ENCODE peak calls at places on chromosome 1, in four cellular contexts. B is A549, F is K562, S is WTC11. U is an unnamed sample.

GRCh38 chr1:175118375-175118774 is 50.7 kb downstream of the TNN start:
- DNase-seq in B (no peak), F (no peak), S (no peak), U (no peak)

GRCh38 chr1:49363628-49364027 is 586.9 kb upstream of the BEND5 start:
- DNase-seq in B (no peak), F (no peak), S (no peak), U (no peak)

GRCh38 chr1:205976708-205977107 is 26.5 kb downstream of the RAB7B start:
- DNase-seq in B (no peak), F (no peak), S (peak), U (peak)

GRCh38 chr1:39507230-39507928 is 15.9 kb downstream of the BMP8A start:
- DNase-seq in B (no peak), F (no peak), S (peak), U (peak)

GRCh38 chr1:68081775-68082283 is 31.4 kb upstream of the DIRAS3 start:
- DNase-seq in B (no peak), F (no peak), S (no peak), U (no peak)

GRCh38 chr1:17723684-17724083 is 31.4 kb upstream of the ACTL8 start:
- DNase-seq in B (no peak), F (no peak), S (peak), U (no peak)

GRCh38 chr1:15178571-15179484 is 25.3 kb downstream of the TMEM51 start:
- DNase-seq in B (no peak), F (no peak), S (no peak), U (no peak)

GRCh38 chr1:8075511-8076051 is 49.5 kb upstream of the ERRFI1 start:
- DNase-seq in B (no peak), F (no peak), S (no peak), U (no peak)

GRCh38 chr1:100721502-100722205 is 2.1 kb downstream of the VCAM1 start:
- DNase-seq in B (no peak), F (no peak), S (no peak), U (no peak)

GRCh38 chr1:164637461-164638375 is 78.7 kb downstream of the PBX1 start:
- DNase-seq in B (peak), F (no peak), S (no peak), U (no peak)

GRCh38 chr1:27342778-27343638 is 1.2 kb downstream of the SYTL1 start:
- DNase-seq in B (no peak), F (peak), S (peak), U (peak)

GRCh38 chr1:215151841-215152240 is 69.3 kb downstream of the KCNK2 start:
- DNase-seq in B (no peak), F (no peak), S (no peak), U (no peak)

GRCh38 chr1:155136728-155137127 is 1.1 kb downstream of the SLC50A1 start:
- DNase-seq in B (no peak), F (no peak), S (no peak), U (no peak)

GRCh38 chr1:19033516-19033840 is 77.0 kb upstream of the IFFO2 start:
- DNase-seq in B (no peak), F (no peak), S (peak), U (no peak)

GRCh38 chr1:88802404-88802803 is 89.0 kb downstream of the GTF2B start:
- DNase-seq in B (no peak), F (no peak), S (no peak), U (no peak)

GRCh38 chr1:74771913-74772515 is 39.1 kb downstream of the TYW3 start:
- DNase-seq in B (peak), F (peak), S (no peak), U (peak)

GRCh38 chr1:205985330-205986005 is 17.7 kb downstream of the RAB7B start:
- DNase-seq in B (no peak), F (no peak), S (no peak), U (peak)

GRCh38 chr1:8252266-8252951 is 65.5 kb upstream of the SLC45A1 start:
- DNase-seq in B (no peak), F (no peak), S (no peak), U (no peak)

GRCh38 chr1:215523906-215524305 is 43.2 kb upstream of the KCTD3 start:
- DNase-seq in B (no peak), F (no peak), S (no peak), U (no peak)

GRCh38 chr1:197919523-197920301 is 2.5 kb downstream of the LHX9 start:
- DNase-seq in B (no peak), F (no peak), S (no peak), U (no peak)

GRCh38 chr1:215710340-215710971 is 143.4 kb downstream of the KCTD3 start:
- DNase-seq in B (peak), F (peak), S (peak), U (peak)

GRCh38 chr1:235307158-235308124 is 20.5 kb downstream of the ARID4B start:
- DNase-seq in B (no peak), F (no peak), S (no peak), U (no peak)

GRCh38 chr1:73860421-73860950 is 337.5 kb downstream of the LRRIQ3 start:
- DNase-seq in B (no peak), F (no peak), S (no peak), U (no peak)

GRCh38 chr1:229094476-229095311 is 176.2 kb upstream of the RAB4A start:
- DNase-seq in B (no peak), F (no peak), S (no peak), U (no peak)

GRCh38 chr1:206442101-206442500 is 28.2 kb upstream of the IKBKE start:
- DNase-seq in B (no peak), F (no peak), S (no peak), U (no peak)

GRCh38 chr1:182761396-182762395 is 27.9 kb upstream of the NPL start:
- DNase-seq in B (no peak), F (no peak), S (no peak), U (no peak)

GRCh38 chr1:221712776-221713431 is 29.0 kb downstream of the DUSP10 start:
- DNase-seq in B (no peak), F (no peak), S (no peak), U (no peak)

GRCh38 chr1:115329965-115330364 is 8.1 kb downstream of the NGF start:
- DNase-seq in B (no peak), F (no peak), S (no peak), U (no peak)

GRCh38 chr1:205060746-205061145 is 17.7 kb downstream of the CNTN2 start:
- DNase-seq in B (no peak), F (no peak), S (no peak), U (no peak)

GRCh38 chr1:158674302-158674701 is 12.2 kb downstream of the SPTA1 start:
- DNase-seq in B (no peak), F (no peak), S (no peak), U (no peak)

GRCh38 chr1:227010645-227011044 is 70.6 kb downstream of the COQ8A start:
- DNase-seq in B (no peak), F (no peak), S (no peak), U (no peak)

GRCh38 chr1:214404154-214404553 is 123.2 kb downstream of the SMYD2 start:
- DNase-seq in B (no peak), F (no peak), S (no peak), U (no peak)

GRCh38 chr1:19420606-19421005 is 64.7 kb downstream of the CAPZB start:
- DNase-seq in B (no peak), F (no peak), S (no peak), U (no peak)

DNA sequence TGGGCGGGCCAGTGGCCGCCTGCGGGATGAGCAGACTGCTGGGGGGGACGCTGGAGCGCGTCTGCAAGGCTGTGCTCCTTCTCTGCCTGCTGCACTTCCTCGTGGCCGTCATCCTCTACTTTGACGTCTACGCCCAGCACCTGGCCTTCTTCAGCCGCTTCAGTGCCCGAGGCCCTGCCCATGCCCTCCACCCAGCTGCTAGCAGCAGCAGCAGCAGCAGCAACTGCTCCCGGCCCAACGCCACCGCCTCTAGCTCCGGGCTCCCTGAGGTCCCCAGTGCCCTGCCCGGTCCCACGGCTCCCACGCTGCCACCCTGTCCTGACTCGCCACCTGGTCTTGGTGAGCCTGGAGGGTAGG is 2.1 kb downstream of the B4GALT2 start:
- DNase-seq in B (no peak), F (no peak), S (no peak), U (no peak)
- TF ChIP-seq NR3C1 in B (no peak), F (no peak), S (no peak), U (no peak)

GRCh38 chr1:42660907-42661500 is 2.8 kb downstream of the PPIH start:
- DNase-seq in B (no peak), F (no peak), S (no peak), U (no peak)

GRCh38 chr1:42658880-42659337 is 686 bp downstream of the PPIH start:
- DNase-seq in B (no peak), F (no peak), S (no peak), U (no peak)

DNA sequence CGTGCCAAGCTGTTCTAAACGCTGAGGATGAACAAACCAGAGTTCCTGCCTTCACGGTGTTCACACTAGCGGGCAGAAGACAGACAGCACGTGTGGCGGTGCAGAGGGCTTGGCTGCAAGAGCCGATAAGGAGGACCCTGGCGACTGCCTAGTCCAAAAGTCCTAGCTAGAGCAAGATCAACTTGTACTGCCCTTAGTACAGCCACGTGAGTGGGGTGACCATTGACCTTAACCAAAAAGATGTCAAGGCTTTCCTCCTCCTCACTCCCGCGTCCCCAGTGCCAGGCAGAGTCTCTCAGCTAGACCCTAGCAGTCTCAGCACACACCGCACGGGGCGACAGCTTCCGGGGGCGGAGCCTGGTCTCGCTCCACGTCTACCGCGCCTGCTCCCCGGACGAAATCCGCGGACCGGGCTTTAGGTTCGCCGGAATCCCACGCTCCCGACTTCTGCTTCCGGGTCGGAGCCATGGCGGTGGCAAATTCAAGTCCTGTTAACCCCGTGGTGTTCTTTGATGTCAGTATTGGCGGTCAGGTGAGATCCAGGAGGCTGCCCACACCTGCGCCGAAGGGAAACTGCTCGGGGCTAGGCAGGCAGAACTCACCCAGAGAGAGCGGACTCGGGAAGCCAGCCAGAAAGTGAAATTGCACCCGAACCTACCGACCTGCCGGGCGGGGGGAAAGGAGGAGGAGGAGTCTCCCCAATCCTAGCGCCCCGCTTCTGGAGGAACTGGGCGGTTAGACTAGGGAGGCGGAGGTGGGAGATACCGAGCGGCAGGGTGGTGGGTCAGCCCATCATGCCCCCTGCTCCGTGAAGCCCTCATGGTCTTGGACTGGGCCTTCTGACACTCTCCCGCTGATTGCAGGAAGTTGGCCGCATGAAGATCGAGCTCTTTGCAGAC is at the start of gene PPIH:
- DNase-seq in B (peak), F (peak), S (peak), U (peak)
- TF ChIP-seq CTCF in B (no peak), F (no peak), S (no peak), U (peak)

DNA sequence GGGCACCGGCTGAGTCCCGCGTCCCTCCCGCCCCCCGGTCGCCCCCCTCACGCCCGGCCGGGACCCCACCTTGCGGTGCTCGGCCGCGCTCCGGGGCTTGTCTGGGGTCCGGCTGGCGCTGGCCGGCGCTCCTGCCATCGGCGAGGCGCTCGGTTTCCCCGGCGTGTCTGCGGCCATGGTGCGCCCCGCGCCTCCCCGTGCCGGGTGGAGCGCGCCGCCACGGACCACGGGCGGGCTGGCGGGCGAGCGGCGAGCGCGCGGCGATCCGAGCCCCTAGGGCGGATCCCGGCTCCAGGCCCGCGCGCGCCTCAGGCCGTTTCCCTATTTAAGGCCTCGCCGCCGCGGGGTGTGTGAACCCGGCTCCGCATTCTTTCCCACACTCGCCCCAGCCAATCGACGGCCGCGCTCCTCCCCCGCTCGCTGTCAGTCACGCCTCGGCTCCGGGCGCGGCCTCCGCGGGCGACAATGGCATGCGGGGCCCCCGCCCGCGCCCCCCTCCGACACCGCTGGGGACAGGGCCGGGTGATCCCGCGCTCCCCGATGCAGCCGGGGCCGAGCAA is at the start of gene HES4:
- DNase-seq in B (no peak), F (peak), S (peak), U (peak)
- TF ChIP-seq NR3C1 in B (no peak), F (no peak), S (no peak), U (no peak)

GRCh38 chr1:223133824-223134435 is 9.1 kb downstream of the TLR5 start:
- DNase-seq in B (peak), F (peak), S (peak), U (peak)
- TF ChIP-seq CTCF in B (peak), F (peak), S (no peak), U (peak)

GRCh38 chr1:225026701-225027100 is 97.2 kb downstream of the DNAH14 start:
- DNase-seq in B (no peak), F (no peak), S (no peak), U (no peak)
- TF ChIP-seq NR3C1 in B (no peak), F (no peak), S (no peak), U (no peak)

U was measured in HepG2.